ENCODE peak calls at places on chromosomes 4 and X, in five cellular contexts. M is suprapubic skin, Z is HCT116, G is stomach, F is GM23338. L is an unnamed sample.
A peak's percentile ranks its signal among the peaks of the same experiment; 100 is the strongest.

GRCh38 chr4:145081756-145082155 is 16.2 kb downstream of the ANAPC10 start:
- DNase-seq in M (no peak), Z (no peak), G (no peak), F (no peak), L (no peak)

GRCh38 chr4:8838296-8838695 is 33.3 kb downstream of the HMX1 start:
- DNase-seq in M (peak; percentile 29), Z (no peak), G (no peak), F (no peak), L (no peak)

GRCh38 chr4:113996599-113997177 is 17.2 kb upstream of the ARSJ start:
- DNase-seq in M (no peak), Z (no peak), G (no peak), F (no peak), L (no peak)

GRCh38 chr4:94339779-94340178 is 2.9 kb downstream of the HPGDS start:
- DNase-seq in M (no peak), Z (no peak), G (no peak), F (no peak), L (no peak)

GRCh38 chrX:150361777-150362351 is 1.3 kb upstream of the MAMLD1 start:
- DNase-seq in M (no peak), Z (no peak), G (no peak), F (peak; percentile 41), L (no peak)

GRCh38 chrX:154063234-154063633 is 34.3 kb downstream of the MECP2 start:
- DNase-seq in M (no peak), Z (no peak), G (no peak), F (no peak), L (no peak)

GRCh38 chr4:35695401-35695800 is 548.9 kb downstream of the ARAP2 start:
- DNase-seq in M (no peak), Z (no peak), G (no peak), F (peak; percentile 2), L (no peak)

GRCh38 chr4:108762559-108763225 is at the start of gene ETNPPL:
- DNase-seq in M (no peak), Z (no peak), G (peak; percentile 31), F (peak; percentile 88), L (no peak)

GRCh38 chrX:23820235-23820782 is 37.3 kb downstream of the SAT1 start:
- DNase-seq in M (no peak), Z (peak; percentile 36), G (no peak), F (no peak), L (no peak)

GRCh38 chr4:126779446-126780166 is 853.2 kb upstream of the INTU start:
- DNase-seq in M (no peak), Z (no peak), G (no peak), F (no peak), L (no peak)

GRCh38 chr4:76449362-76449767 is 14.3 kb downstream of the SHROOM3 start:
- DNase-seq in M (no peak), Z (no peak), G (no peak), F (no peak), L (no peak)

GRCh38 chrX:155048997-155049619 is 21.8 kb downstream of the CMC4 start:
- DNase-seq in M (no peak), Z (no peak), G (peak; percentile 59), F (peak; percentile 75), L (no peak)

GRCh38 chr4:68271851-68272756 is 26.6 kb upstream of the TMPRSS11B start:
- DNase-seq in M (no peak), Z (peak; percentile 21), G (no peak), F (peak; percentile 70), L (peak; percentile 52)

GRCh38 chrX:108527724-108528123 is 88.1 kb downstream of the COL4A5 start:
- DNase-seq in M (no peak), Z (no peak), G (no peak), F (no peak), L (no peak)

GRCh38 chr4:179836179-179837075 is 2394.2 kb upstream of the AGA start:
- DNase-seq in M (no peak), Z (no peak), G (no peak), F (no peak), L (peak; percentile 3)

GRCh38 chr4:23061431-23061830 is 368.7 kb downstream of the GBA3 start:
- DNase-seq in M (no peak), Z (no peak), G (no peak), F (no peak), L (no peak)

GRCh38 chrX:17597836-17598434 is 139.4 kb upstream of the SCML1 start:
- DNase-seq in M (peak; percentile 88), Z (no peak), G (peak; percentile 86), F (no peak), L (no peak)

GRCh38 chr4:55396305-55397023 is 707 bp downstream of the TMEM165 start:
- DNase-seq in M (no peak), Z (no peak), G (peak; percentile 46), F (peak; percentile 73), L (no peak)

GRCh38 chrX:68846536-68846935 is 17.7 kb downstream of the EFNB1 start:
- DNase-seq in M (no peak), Z (no peak), G (no peak), F (peak; percentile 71), L (no peak)

GRCh38 chrX:13194291-13195103 is 125.4 kb downstream of the ATXN3L start:
- DNase-seq in M (no peak), Z (no peak), G (no peak), F (no peak), L (no peak)

GRCh38 chrX:14032383-14032782 is 2.7 kb upstream of the GEMIN8 start:
- DNase-seq in M (no peak), Z (no peak), G (peak; percentile 53), F (peak; percentile 73), L (peak; percentile 42)

GRCh38 chr4:38905657-38906398 is 38.2 kb downstream of the FAM114A1 start:
- DNase-seq in M (no peak), Z (no peak), G (no peak), F (no peak), L (no peak)

GRCh38 chrX:110145854-110146253 is 142.9 kb downstream of the TMEM164 start:
- DNase-seq in M (no peak), Z (no peak), G (no peak), F (peak; percentile 35), L (no peak)

GRCh38 chr4:89737888-89738287 is 99.1 kb downstream of the SNCA start:
- DNase-seq in M (no peak), Z (no peak), G (no peak), F (no peak), L (no peak)

GRCh38 chr4:87462102-87462501 is 39.7 kb downstream of the NUDT9 start:
- DNase-seq in M (no peak), Z (no peak), G (no peak), F (no peak), L (no peak)

GRCh38 chr4:82799006-82799881 is 648 bp upstream of the SCD5 start:
- DNase-seq in M (no peak), Z (no peak), G (peak; percentile 38), F (peak; percentile 38), L (no peak)

DNA sequence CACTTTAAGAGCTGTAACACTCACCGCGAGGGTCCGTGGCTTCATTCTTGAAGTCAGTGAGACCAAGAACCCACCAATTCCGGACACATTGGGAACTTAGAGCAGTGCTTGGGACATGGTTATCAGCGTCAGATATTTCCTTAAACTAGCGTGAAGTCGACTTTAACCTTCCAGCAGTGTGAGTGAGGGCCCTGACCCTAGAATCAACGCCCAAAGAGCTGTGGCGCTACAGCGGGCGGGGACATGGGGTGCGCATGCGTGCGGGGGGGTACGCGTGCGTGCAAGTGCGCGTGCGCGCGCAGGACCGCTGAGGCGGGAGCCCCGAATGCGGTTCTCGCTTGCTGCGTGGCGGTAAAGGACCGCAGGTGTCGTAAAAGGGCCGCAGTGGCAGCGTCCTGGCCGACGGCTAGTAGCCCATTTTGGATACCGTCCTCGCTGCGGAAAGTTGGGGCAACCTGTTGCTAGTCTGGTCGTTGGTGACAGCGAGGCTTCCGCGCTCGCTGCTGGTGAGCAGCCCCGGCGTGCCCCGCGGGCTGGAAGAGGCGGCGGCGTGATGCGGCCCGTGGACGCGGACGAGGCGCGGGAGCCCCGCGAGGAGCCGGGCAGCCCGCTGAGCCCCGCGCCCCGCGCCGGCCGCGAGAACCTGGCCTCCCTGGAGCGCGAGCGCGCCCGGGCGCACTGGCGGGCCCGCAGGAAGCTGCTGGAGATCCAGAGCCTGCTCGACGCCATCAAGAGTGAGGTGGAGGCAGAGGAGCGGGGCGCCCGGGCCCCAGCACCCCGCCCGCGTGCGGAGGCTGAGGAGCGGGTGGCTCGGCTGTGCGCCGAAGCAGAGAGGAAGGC is 19.8 kb upstream of the S100P start:
- DNase-seq in M (peak; percentile 96), Z (peak; percentile 94), G (peak; percentile 95), F (peak; percentile 97), L (peak; percentile 47)
- TF ChIP-seq POLR2AphosphoS5 in M (peak; percentile 73), Z (peak; percentile 94), G (peak; percentile 80), F (peak; percentile 90), L (peak; percentile 64)

DNA sequence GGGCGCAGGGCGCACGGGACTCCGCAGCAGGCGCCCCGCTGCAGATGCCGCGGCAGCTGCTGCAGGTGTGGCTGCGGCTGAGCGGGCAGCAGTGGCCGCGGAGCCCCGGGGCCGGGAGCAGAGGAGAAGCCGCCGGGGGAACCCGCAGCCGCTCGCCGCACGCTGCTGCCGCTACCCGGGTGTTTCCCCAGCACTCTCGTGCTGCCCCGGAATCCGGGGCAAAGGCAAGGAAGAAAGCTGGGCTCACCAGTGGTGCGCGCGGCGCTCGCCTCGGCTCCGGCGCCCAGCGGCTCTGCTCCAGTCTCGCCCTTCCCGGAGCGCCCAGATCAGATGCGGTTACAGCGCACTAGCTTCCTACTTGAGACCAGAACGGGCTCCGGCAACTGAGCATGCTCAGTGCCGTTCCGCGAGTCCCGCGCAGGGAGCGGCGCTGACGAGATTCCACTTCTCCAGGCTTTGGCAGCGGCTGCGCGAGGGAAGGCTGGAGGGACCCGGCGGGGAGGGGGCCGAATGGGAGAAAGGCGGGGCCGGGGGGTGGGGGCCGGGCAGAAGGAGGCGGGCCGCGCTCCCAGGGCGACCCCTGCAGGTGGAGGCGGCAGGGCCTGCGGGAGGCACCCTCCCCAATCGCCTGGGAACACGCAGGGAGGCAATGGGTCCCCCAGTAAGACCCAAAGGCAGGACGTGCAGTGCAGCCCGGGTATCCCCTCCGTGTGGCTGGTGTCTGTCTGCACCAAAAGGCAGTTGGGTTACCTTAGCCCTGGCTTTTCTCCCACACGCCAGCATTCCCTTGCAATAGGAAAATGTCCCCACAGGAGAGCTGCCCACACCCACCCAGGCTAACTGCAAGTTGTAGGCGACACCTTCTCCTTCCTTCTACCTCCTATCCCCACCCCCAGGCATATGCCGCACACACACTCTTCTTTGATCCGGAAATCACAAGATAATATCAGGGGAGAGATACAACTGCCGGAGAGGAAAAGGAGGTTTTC is at the start of gene APBB2:
- DNase-seq in M (peak; percentile 94), Z (peak; percentile 93), G (peak; percentile 94), F (peak; percentile 99), L (peak; percentile 59)
- H3K4me3 ChIP-seq in M (peak within 1 kb of the TSS; percentile 97), Z (peak within 1 kb of the TSS; percentile 92), G (peak within 1 kb of the TSS; percentile 96), F (peak within 1 kb of the TSS; percentile 89), L (peak within 1 kb of the TSS; percentile 84)

GRCh38 chr4:7023486-7023885 is 19.7 kb upstream of the TADA2B start:
- DNase-seq in M (no peak), Z (no peak), G (no peak), F (no peak), L (no peak)
- H3K36me3 ChIP-seq in M (peaks cover 68% of the 10 kb centered on the region), Z (peaks cover 13% of the 10 kb centered on the region), G (peaks cover 96% of the 10 kb centered on the region), F (no peaks in the 10 kb centered on the region), L (no peaks in the 10 kb centered on the region)

DNA sequence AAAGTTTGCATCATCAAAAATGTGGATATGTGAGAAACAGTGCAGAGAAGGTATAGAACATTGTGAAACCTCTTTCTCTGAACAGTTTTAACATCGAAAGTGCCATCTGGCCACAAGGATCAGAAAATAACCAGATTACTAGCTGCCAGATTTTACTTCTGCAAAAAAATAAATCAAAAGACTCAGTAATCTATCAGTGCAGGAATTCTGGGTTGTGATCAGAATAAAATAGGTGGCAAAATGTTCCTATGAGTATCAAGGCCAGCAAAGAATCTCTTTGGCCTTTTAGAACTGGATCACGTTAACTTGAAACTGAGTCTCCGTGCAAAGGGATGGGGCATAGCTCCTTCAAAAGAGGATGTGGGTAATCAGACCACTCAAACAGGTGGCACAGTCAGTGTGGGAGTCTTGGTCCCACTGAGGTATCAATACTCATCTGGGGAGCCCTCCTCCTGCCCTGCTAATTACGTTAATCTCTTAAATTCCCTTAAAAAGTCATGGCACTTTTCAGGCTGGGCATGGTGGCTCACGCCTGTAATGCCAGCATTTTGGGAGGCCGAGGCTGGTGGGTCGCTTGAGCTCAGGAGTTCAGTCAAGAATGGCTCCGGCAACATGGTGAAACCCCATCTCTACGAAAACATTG is 26.7 kb upstream of the RBM47 start:
- DNase-seq in M (no peak), Z (no peak), G (no peak), F (no peak), L (no peak)
- TF ChIP-seq POLR2AphosphoS5 in M (no peak), Z (no peak), G (no peak), F (no peak), L (no peak)